ENCODE peak calls at places on chromosomes 11 and 22, in seven cellular contexts. W is lower lobe of right lung; H is CD8-positive, alpha-beta T cell; P is psoas muscle; M is A549; O is mucosa of descending colon; F is K562. E is an unnamed sample.

GRCh38 chr11:14449302-14449714 is 50.3 kb downstream of the COPB1 start:
- ATAC-seq in W (no peak), H (no peak), P (no peak), M (no peak), O (no peak), F (no peak), E (no peak)

GRCh38 chr11:130877532-130877931 is 38.7 kb downstream of the SNX19 start:
- ATAC-seq in W (peak; percentile 56), H (no peak), P (no peak), M (no peak), O (peak; percentile 29), F (no peak), E (peak; percentile 84)

GRCh38 chr11:132960273-132960672 is 572.0 kb downstream of the OPCML start:
- ATAC-seq in W (no peak), H (no peak), P (no peak), M (no peak), O (no peak), F (no peak), E (no peak)

GRCh38 chr11:44946268-44946667 is 4.4 kb downstream of the TP53I11 start:
- ATAC-seq in W (no peak), H (no peak), P (peak; percentile 23), M (no peak), O (no peak), F (peak; percentile 11), E (peak; percentile 77)

GRCh38 chr11:69280994-69281393 is 13.0 kb upstream of the MYEOV start:
- ATAC-seq in W (peak; percentile 66), H (no peak), P (no peak), M (peak; percentile 46), O (peak; percentile 55), F (no peak), E (peak; percentile 37)

GRCh38 chr11:132780051-132780450 is 752.2 kb downstream of the OPCML start:
- ATAC-seq in W (no peak), H (no peak), P (no peak), M (no peak), O (no peak), F (no peak), E (no peak)

GRCh38 chr11:75371930-75372876 is 20.7 kb upstream of the ARRB1 start:
- ATAC-seq in W (peak; percentile 71), H (no peak), P (no peak), M (peak; percentile 95), O (peak; percentile 96), F (peak; percentile 44), E (peak; percentile 68)

GRCh38 chr11:30406978-30407762 is 84.3 kb downstream of the ARL14EP start:
- ATAC-seq in W (no peak), H (no peak), P (no peak), M (no peak), O (no peak), F (no peak), E (no peak)

GRCh38 chr22:24567668-24568067 is 11.9 kb downstream of the SNRPD3 start:
- ATAC-seq in W (peak; percentile 46), H (no peak), P (no peak), M (no peak), O (no peak), F (no peak), E (no peak)

GRCh38 chr11:127859941-127860354 is 727.4 kb downstream of the ETS1 start:
- ATAC-seq in W (peak; percentile 39), H (no peak), P (no peak), M (no peak), O (peak; percentile 64), F (no peak), E (no peak)

GRCh38 chr11:61007971-61008896 is 36.8 kb downstream of the CD6 start:
- ATAC-seq in W (peak; percentile 39), H (peak; percentile 18), P (peak; percentile 17), M (peak; percentile 37), O (peak; percentile 40), F (peak; percentile 59), E (peak; percentile 5)

GRCh38 chr11:59221438-59221837 is 8.7 kb upstream of the MPEG1 start:
- ATAC-seq in W (no peak), H (no peak), P (no peak), M (peak; percentile 15), O (no peak), F (no peak), E (peak; percentile 52)

GRCh38 chr11:43403357-43404231 is 44.9 kb downstream of the TTC17 start:
- ATAC-seq in W (no peak), H (no peak), P (no peak), M (no peak), O (no peak), F (no peak), E (no peak)

GRCh38 chr11:133303262-133303661 is 229.0 kb downstream of the OPCML start:
- ATAC-seq in W (no peak), H (no peak), P (no peak), M (no peak), O (no peak), F (no peak), E (no peak)

GRCh38 chr11:123062158-123062891 is 389 bp upstream of the HSPA8 start:
- ATAC-seq in W (peak; percentile 97), H (peak; percentile 81), P (peak; percentile 90), M (peak; percentile 93), O (peak; percentile 90), F (peak; percentile 95), E (peak; percentile 96)

GRCh38 chr11:115085461-115086220 is 407.3 kb downstream of the NXPE2 start:
- ATAC-seq in W (no peak), H (no peak), P (no peak), M (no peak), O (no peak), F (no peak), E (no peak)

GRCh38 chr22:32785636-32786418 is 15.7 kb upstream of the TIMP3 start:
- ATAC-seq in W (no peak), H (no peak), P (no peak), M (no peak), O (no peak), F (no peak), E (no peak)

GRCh38 chr11:34339149-34340064 is 18.4 kb downstream of the ABTB2 start:
- ATAC-seq in W (peak; percentile 83), H (no peak), P (no peak), M (peak; percentile 81), O (no peak), F (no peak), E (no peak)

GRCh38 chr11:69598147-69598546 is 42.8 kb upstream of the CCND1 start:
- ATAC-seq in W (peak; percentile 33), H (no peak), P (no peak), M (no peak), O (peak; percentile 46), F (no peak), E (no peak)

GRCh38 chr11:7278314-7278917 is 26.7 kb downstream of the SYT9 start:
- ATAC-seq in W (no peak), H (no peak), P (no peak), M (peak; percentile 81), O (no peak), F (peak; percentile 70), E (no peak)

GRCh38 chr11:87878373-87878779 is 296.9 kb downstream of the RAB38 start:
- ATAC-seq in W (no peak), H (no peak), P (no peak), M (no peak), O (peak; percentile 23), F (no peak), E (no peak)

GRCh38 chr11:119337581-119338317 is 2.9 kb downstream of the C1QTNF5 start:
- ATAC-seq in W (no peak), H (no peak), P (no peak), M (peak; percentile 1), O (no peak), F (peak; percentile 1), E (no peak)

GRCh38 chr11:74784234-74784633 is 35.6 kb downstream of the RNF169 start:
- ATAC-seq in W (no peak), H (no peak), P (no peak), M (no peak), O (no peak), F (no peak), E (no peak)

GRCh38 chr11:93783767-93784151 is 323 bp upstream of the MED17 start:
- ATAC-seq in W (peak; percentile 45), H (peak; percentile 18), P (peak; percentile 42), M (peak; percentile 80), O (peak; percentile 39), F (peak; percentile 68), E (peak; percentile 58)

GRCh38 chr22:46574993-46575914 is 37.8 kb upstream of the CELSR1 start:
- ATAC-seq in W (peak; percentile 42), H (no peak), P (no peak), M (peak; percentile 35), O (peak; percentile 57), F (no peak), E (no peak)

GRCh38 chr11:47881145-47881544 is 33.0 kb upstream of the NUP160 start:
- ATAC-seq in W (peak; percentile 67), H (no peak), P (no peak), M (no peak), O (no peak), F (no peak), E (peak; percentile 58)

GRCh38 chr11:128888034-128888985 is 2.8 kb upstream of the KCNJ5 start:
- ATAC-seq in W (no peak), H (no peak), P (no peak), M (no peak), O (no peak), F (no peak), E (no peak)
- TF ChIP-seq CTCF in W (no peak), H (no peak), P (no peak), M (no peak), O (no peak), F (no peak), E (no peak)

GRCh38 chr22:31154975-31155374 is 5.0 kb upstream of the RNF185 start:
- ATAC-seq in W (no peak), H (no peak), P (no peak), M (no peak), O (no peak), F (no peak), E (peak; percentile 26)
- H3K4me3 ChIP-seq in W (no peak overlapping the region), H (no peak overlapping the region), P (no peak overlapping the region), M (no peak overlapping the region), O (no peak overlapping the region), F (no peak overlapping the region), E (no peak overlapping the region)

GRCh38 chr11:62789576-62789975 is 2.2 kb downstream of the TMEM223 start:
- ATAC-seq in W (no peak), H (no peak), P (no peak), M (no peak), O (no peak), F (no peak), E (no peak)

GRCh38 chr11:62791501-62792192 is at the start of gene TMEM223:
- ATAC-seq in W (peak; percentile 91), H (peak; percentile 77), P (peak; percentile 77), M (peak; percentile 79), O (peak; percentile 84), F (peak; percentile 89), E (peak; percentile 83)

GRCh38 chr11:62787005-62787759 is at the start of gene TMEM179B:
- ATAC-seq in W (peak; percentile 93), H (peak; percentile 68), P (peak; percentile 91), M (peak; percentile 77), O (peak; percentile 87), F (peak; percentile 80), E (peak; percentile 94)

GRCh38 chr11:62788991-62789390 is 1.8 kb downstream of the TMEM179B start:
- ATAC-seq in W (no peak), H (no peak), P (no peak), M (no peak), O (no peak), F (peak; percentile 1), E (no peak)

GRCh38 chr11:62786318-62787004 is 741 bp upstream of the TMEM179B start:
- ATAC-seq in W (peak; percentile 92), H (peak; percentile 56), P (peak; percentile 84), M (peak; percentile 76), O (peak; percentile 84), F (peak; percentile 80), E (peak; percentile 88)
- TF ChIP-seq CTCF in W (peak; percentile 92), H (peak; percentile 95), P (peak; percentile 93), M (peak; percentile 93), O (peak; percentile 95), F (peak; percentile 100), E (peak; percentile 98)

GRCh38 chr22:44338183-44338812 is 25.5 kb upstream of the SHISAL1 start:
- ATAC-seq in W (no peak), H (no peak), P (no peak), M (no peak), O (no peak), F (no peak), E (no peak)
- H3K4me3 ChIP-seq in W (no peak overlapping the region), H (no peak overlapping the region), P (no peak overlapping the region), M (no peak overlapping the region), O (no peak overlapping the region), F (no peak overlapping the region), E (no peak overlapping the region)